ENCODE peak calls at places on chromosome 11, in eight cellular contexts. V is endodermal cell, F is suprapubic skin, H is HFF-Myc, D is transverse colon, K is lower leg skin, L is dorsolateral prefrontal cortex, M is right lobe of liver. Z is an unnamed sample.
A peak's percentile ranks its signal among the peaks of the same experiment; 100 is the strongest.

GRCh38 chr11:109971184-109971523 is 122.0 kb upstream of the ZC3H12C start:
- DNase-seq in K (no peak), H (peak; percentile 16), L (no peak), V (no peak), D (no peak), F (no peak), M (no peak), Z (no peak)

GRCh38 chr11:60775420-60775961 is 9.6 kb upstream of the MS4A10 start:
- DNase-seq in K (peak; percentile 84), V (peak; percentile 96), L (peak; percentile 80), M (peak; percentile 67), D (peak; percentile 91), H (peak; percentile 82), F (no peak), Z (peak; percentile 90)

GRCh38 chr11:118714816-118715215 is 35.4 kb upstream of the TREH start:
- DNase-seq in L (no peak), H (no peak), K (no peak), M (no peak), D (no peak), V (no peak), F (no peak), Z (no peak)

GRCh38 chr11:68854273-68854958 is 12.7 kb upstream of the CPT1A start:
- DNase-seq in F (no peak), H (no peak), L (no peak), V (no peak), K (no peak), M (no peak), D (no peak), Z (no peak)

GRCh38 chr11:10041803-10042202 is 252.2 kb downstream of the SBF2 start:
- DNase-seq in L (no peak), H (no peak), K (no peak), M (no peak), F (no peak), D (no peak), V (no peak), Z (no peak)

GRCh38 chr11:57349491-57350274 is 11.5 kb downstream of the P2RX3 start:
- DNase-seq in H (no peak), M (peak; percentile 79), F (peak; percentile 86), V (peak; percentile 94), K (no peak), D (peak; percentile 67), L (peak; percentile 51), Z (peak; percentile 85)

GRCh38 chr11:77198440-77198849 is 70.4 kb downstream of the MYO7A start:
- DNase-seq in K (no peak), H (peak; percentile 11), F (peak; percentile 59), D (no peak), L (no peak), M (peak; percentile 47), V (peak; percentile 92), Z (peak; percentile 44)

GRCh38 chr11:78392854-78393253 is 24.8 kb downstream of the GAB2 start:
- DNase-seq in K (no peak), F (no peak), D (no peak), H (no peak), M (no peak), L (no peak), V (no peak), Z (no peak)

GRCh38 chr11:130782361-130783221 is 133.7 kb downstream of the SNX19 start:
- DNase-seq in D (no peak), K (no peak), M (no peak), V (peak; percentile 63), L (no peak), F (no peak), H (no peak), Z (no peak)

GRCh38 chr11:119694334-119694733 is 34.7 kb downstream of the NECTIN1 start:
- DNase-seq in D (peak; percentile 61), F (no peak), H (no peak), L (no peak), M (peak; percentile 84), K (no peak), V (no peak), Z (no peak)

GRCh38 chr11:76159303-76159937 is 46.9 kb downstream of the WNT11 start:
- DNase-seq in M (peak; percentile 27), L (no peak), K (no peak), F (no peak), V (no peak), H (no peak), D (no peak), Z (no peak)

GRCh38 chr11:19258651-19259230 is 18.0 kb upstream of the E2F8 start:
- DNase-seq in H (no peak), D (no peak), L (no peak), V (no peak), M (no peak), F (no peak), K (no peak), Z (no peak)

GRCh38 chr11:112718483-112718882 is 242.7 kb upstream of the NCAM1 start:
- DNase-seq in L (no peak), H (no peak), M (no peak), K (no peak), D (no peak), F (no peak), V (no peak), Z (no peak)

GRCh38 chr11:108669711-108670110 is 4.8 kb downstream of the DDX10 start:
- DNase-seq in F (no peak), V (no peak), H (no peak), K (no peak), M (no peak), L (no peak), D (no peak), Z (no peak)

GRCh38 chr11:86735462-86736302 is 63.3 kb upstream of the ME3 start:
- DNase-seq in D (no peak), L (no peak), K (no peak), V (no peak), H (no peak), M (no peak), F (no peak), Z (no peak)

GRCh38 chr11:120547301-120547700 is 35.8 kb downstream of the GRIK4 start:
- DNase-seq in D (no peak), H (no peak), F (no peak), V (no peak), M (no peak), L (no peak), K (no peak), Z (no peak)

GRCh38 chr11:43868852-43869567 is 11.6 kb upstream of the ALKBH3 start:
- DNase-seq in L (no peak), F (no peak), V (no peak), K (no peak), D (no peak), H (no peak), M (no peak), Z (no peak)

GRCh38 chr11:45805305-45806071 is 539 bp downstream of the SLC35C1 start:
- DNase-seq in D (no peak), V (peak; percentile 82), F (peak; percentile 80), K (peak; percentile 30), L (no peak), H (no peak), M (peak; percentile 61), Z (peak; percentile 45)

GRCh38 chr11:68215087-68215445 is 2.0 kb upstream of the KMT5B start:
- DNase-seq in F (peak; percentile 69), K (peak; percentile 23), V (peak; percentile 58), L (peak; percentile 45), H (no peak), D (no peak), M (no peak), Z (no peak)

GRCh38 chr11:23313001-23313400 is 452.7 kb upstream of the CCDC179 start:
- DNase-seq in K (no peak), L (no peak), D (no peak), F (no peak), H (no peak), M (no peak), V (no peak), Z (no peak)

GRCh38 chr11:2314136-2314524 is 12.3 kb downstream of the TSPAN32 start:
- DNase-seq in H (no peak), K (no peak), F (no peak), L (no peak), D (no peak), M (peak; percentile 40), V (no peak), Z (no peak)

GRCh38 chr11:115869780-115870431 is 365.7 kb upstream of the CADM1 start:
- DNase-seq in D (peak; percentile 15), M (no peak), V (peak; percentile 89), F (no peak), K (no peak), L (no peak), H (no peak), Z (peak; percentile 58)
- TF ChIP-seq CTCF in D (peak; percentile 14), M (peak; percentile 49), V (peak; percentile 90), F (peak; percentile 37), K (no peak), L (peak; percentile 27), H (no peak), Z (peak; percentile 59)

DNA sequence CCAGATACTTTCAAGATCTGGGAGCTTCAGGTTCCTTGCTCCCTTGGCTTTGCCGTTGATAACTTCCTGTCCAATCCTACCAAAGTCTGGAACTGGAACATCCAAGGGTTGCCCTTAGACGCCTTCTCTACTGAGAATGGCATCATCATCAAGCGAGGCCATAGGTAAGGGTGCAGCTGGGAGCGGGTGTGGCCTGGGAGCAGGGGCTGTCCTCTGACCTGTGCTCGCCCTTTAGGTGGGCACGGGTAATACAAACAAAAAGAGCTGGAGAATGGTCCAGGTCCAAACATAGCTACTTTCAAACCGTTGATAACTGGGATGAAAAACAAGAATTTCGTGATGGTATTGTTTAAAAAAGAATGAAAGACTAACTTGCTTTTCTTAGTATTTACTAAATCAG is 25.0 kb downstream of the CASP12 start:
- DNase-seq in F (no peak), L (no peak), D (no peak), M (no peak), H (no peak), V (peak; percentile 51), K (no peak), Z (no peak)
- TF ChIP-seq CTCF in F (no peak), L (no peak), D (no peak), M (no peak), H (peak; percentile 25), V (peak; percentile 50), K (no peak), Z (no peak)

DNA sequence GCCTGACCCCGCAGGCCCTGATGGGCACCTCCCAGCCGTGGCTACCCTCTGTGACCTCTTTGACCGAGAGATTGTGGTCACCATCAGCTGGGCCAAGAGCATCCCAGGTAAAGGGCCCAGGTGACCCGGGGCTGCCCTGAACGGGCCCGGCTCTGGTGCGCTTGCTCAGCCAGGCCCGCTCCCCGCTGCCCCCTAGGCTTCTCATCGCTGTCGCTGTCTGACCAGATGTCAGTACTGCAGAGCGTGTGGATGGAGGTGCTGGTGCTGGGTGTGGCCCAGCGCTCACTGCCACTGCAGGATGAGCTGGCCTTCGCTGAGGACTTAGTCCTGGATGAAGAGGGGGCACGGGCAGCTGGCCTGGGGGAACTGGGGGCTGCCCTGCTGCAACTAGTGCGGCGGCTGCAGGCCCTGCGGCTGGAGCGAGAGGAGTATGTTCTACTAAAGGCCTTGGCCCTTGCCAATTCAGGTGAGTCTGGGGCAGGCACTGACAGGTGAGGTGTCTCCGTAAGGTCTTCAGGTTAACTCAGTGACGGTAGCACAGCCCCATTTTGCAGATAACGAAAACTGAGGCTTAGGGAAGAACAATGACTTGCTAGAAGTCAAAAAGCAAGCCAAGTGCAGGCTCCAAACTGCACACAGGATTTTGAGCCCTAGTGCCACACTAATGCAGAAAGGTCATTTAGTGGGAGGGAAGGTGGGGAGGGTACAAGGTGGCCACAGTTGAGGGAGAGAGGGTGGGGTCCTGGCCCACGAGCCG is 2.4 kb downstream of the TRMT112 start:
- DNase-seq in V (peak; percentile 71), H (no peak), K (no peak), L (no peak), F (no peak), D (no peak), M (no peak), Z (no peak)
- TF ChIP-seq CTCF in V (peak; percentile 44), H (no peak), K (no peak), L (no peak), F (no peak), D (no peak), M (no peak), Z (no peak)

GRCh38 chr11:128776434-128777284 is 82.8 kb downstream of the FLI1 start:
- DNase-seq in F (no peak), K (no peak), M (no peak), L (no peak), H (no peak), D (no peak), V (peak; percentile 92), Z (peak; percentile 49)
- TF ChIP-seq CTCF in F (peak; percentile 3), K (no peak), M (peak; percentile 41), L (peak; percentile 45), H (peak; percentile 38), D (peak; percentile 21), V (peak; percentile 83), Z (peak; percentile 77)